ENCODE peak calls at places on chromosomes 2 and 18, in nine cellular contexts. E is CD8-positive, alpha-beta T cell; R is transverse colon; L is heart left ventricle; O is ovary; U is Peyer's patch; F is neural progenitor cell; I is Karpas-422; N is spleen. A is an unnamed sample.

GRCh38 chr2:195094330-195094729 is 562.7 kb upstream of the SLC39A10 start:
- DNase-seq in U (no peak), F (no peak), O (no peak), N (no peak), E (no peak), L (no peak), I (no peak), R (no peak), A (no peak)

GRCh38 chr2:4745596-4745995 is 946.6 kb upstream of the SOX11 start:
- DNase-seq in R (no peak), L (no peak), E (no peak), O (no peak), I (no peak), U (no peak), N (no peak), F (no peak), A (no peak)

GRCh38 chr2:135586148-135586547 is 54.9 kb downstream of the R3HDM1 start:
- DNase-seq in U (no peak), R (no peak), I (no peak), N (no peak), F (peak; percentile 46), O (no peak), E (no peak), L (no peak), A (no peak)

GRCh38 chr2:235468978-235469694 is 24.7 kb upstream of the AGAP1 start:
- DNase-seq in R (peak; percentile 14), F (peak; percentile 27), L (no peak), E (no peak), O (no peak), N (no peak), U (no peak), I (no peak), A (peak; percentile 37)

GRCh38 chr2:78418041-78418440 is 607.5 kb upstream of the REG3G start:
- DNase-seq in N (no peak), L (no peak), E (no peak), U (no peak), F (no peak), R (no peak), I (no peak), O (no peak), A (no peak)

GRCh38 chr18:37985126-37985525 is 419.5 kb upstream of the CELF4 start:
- DNase-seq in E (no peak), R (no peak), O (no peak), N (no peak), I (no peak), U (no peak), L (no peak), F (peak; percentile 67), A (no peak)

GRCh38 chr2:168661404-168661869 is 141.0 kb upstream of the NOSTRIN start:
- DNase-seq in O (no peak), U (no peak), F (peak; percentile 72), L (no peak), N (no peak), I (no peak), E (no peak), R (no peak), A (no peak)

GRCh38 chr2:199861116-199861774 is 10.3 kb upstream of the FTCDNL1 start:
- DNase-seq in L (no peak), O (no peak), I (peak; percentile 68), U (no peak), F (no peak), N (no peak), R (no peak), E (no peak), A (no peak)

GRCh38 chr2:7792031-7792651 is 874.9 kb downstream of the RNF144A start:
- DNase-seq in U (no peak), E (no peak), R (peak; percentile 17), L (no peak), N (no peak), F (no peak), I (peak; percentile 62), O (no peak), A (no peak)

GRCh38 chr2:120305296-120305695 is 40.6 kb upstream of the INHBB start:
- DNase-seq in I (no peak), N (no peak), R (no peak), L (no peak), F (peak; percentile 40), U (no peak), E (no peak), O (no peak), A (no peak)

GRCh38 chr2:73986085-73986680 is 1.5 kb downstream of the TET3 start:
- DNase-seq in R (no peak), F (no peak), O (no peak), L (no peak), U (peak; percentile 51), N (peak; percentile 82), E (no peak), I (no peak), A (no peak)

GRCh38 chr18:51417643-51418483 is 220.4 kb upstream of the MEX3C start:
- DNase-seq in O (no peak), N (no peak), F (no peak), E (no peak), R (no peak), L (no peak), U (no peak), I (peak; percentile 56), A (no peak)

GRCh38 chr2:796151-796955 is 119.1 kb upstream of the TMEM18 start:
- DNase-seq in U (no peak), I (no peak), E (no peak), F (no peak), O (no peak), L (no peak), N (no peak), R (no peak), A (no peak)

GRCh38 chr2:120710256-120710655 is 25.4 kb upstream of the GLI2 start:
- DNase-seq in N (peak; percentile 61), O (peak; percentile 17), U (no peak), E (no peak), R (no peak), I (no peak), F (no peak), L (no peak), A (peak; percentile 83)

GRCh38 chr2:209472871-209473270 is 49.0 kb downstream of the MAP2 start:
- DNase-seq in N (no peak), F (no peak), E (no peak), I (no peak), O (no peak), R (no peak), U (no peak), L (no peak), A (peak; percentile 3)

GRCh38 chr2:237060518-237061312 is 25.0 kb upstream of the COPS8 start:
- DNase-seq in N (no peak), U (peak; percentile 33), I (peak; percentile 77), L (no peak), F (peak; percentile 82), O (no peak), R (peak; percentile 37), E (no peak), A (peak; percentile 70)

GRCh38 chr2:122543815-122544214 is 788.4 kb downstream of the TSN start:
- DNase-seq in U (no peak), O (no peak), N (no peak), R (no peak), I (no peak), E (no peak), L (no peak), F (no peak), A (no peak)

GRCh38 chr18:59509477-59510173 is 150.6 kb upstream of the LMAN1 start:
- DNase-seq in R (peak; percentile 18), F (no peak), E (no peak), I (no peak), L (no peak), U (no peak), O (peak; percentile 70), N (no peak), A (no peak)

GRCh38 chr18:6648581-6648980 is 80.9 kb upstream of the ARHGAP28 start:
- DNase-seq in I (no peak), R (no peak), N (no peak), F (no peak), U (no peak), E (no peak), O (no peak), L (no peak), A (no peak)

GRCh38 chr18:11906926-11907874 is 917 bp downstream of the MPPE1 start:
- DNase-seq in I (peak; percentile 52), F (no peak), R (no peak), U (no peak), E (no peak), O (no peak), N (no peak), L (no peak), A (no peak)

GRCh38 chr18:76697441-76697901 is 124.9 kb upstream of the ZNF236 start:
- DNase-seq in U (no peak), N (no peak), F (peak; percentile 56), O (peak; percentile 70), I (no peak), E (no peak), R (peak; percentile 26), L (no peak), A (no peak)

GRCh38 chr18:55515204-55515603 is 72.8 kb downstream of the TCF4 start:
- DNase-seq in I (no peak), L (no peak), O (no peak), N (no peak), E (no peak), F (no peak), U (no peak), R (no peak), A (no peak)

GRCh38 chr2:224217233-224217961 is 178.3 kb upstream of the SERPINE2 start:
- DNase-seq in R (no peak), I (no peak), E (no peak), L (no peak), O (no peak), F (no peak), N (no peak), U (no peak), A (no peak)
- H3K27ac ChIP-seq in R (no peak overlapping the region), I (no peak overlapping the region), E (no peak overlapping the region), L (peak overlapping the region; percentile 13), O (no peak overlapping the region), F (no peak overlapping the region), N (no peak overlapping the region), U (no peak overlapping the region), A (no peak overlapping the region)

DNA sequence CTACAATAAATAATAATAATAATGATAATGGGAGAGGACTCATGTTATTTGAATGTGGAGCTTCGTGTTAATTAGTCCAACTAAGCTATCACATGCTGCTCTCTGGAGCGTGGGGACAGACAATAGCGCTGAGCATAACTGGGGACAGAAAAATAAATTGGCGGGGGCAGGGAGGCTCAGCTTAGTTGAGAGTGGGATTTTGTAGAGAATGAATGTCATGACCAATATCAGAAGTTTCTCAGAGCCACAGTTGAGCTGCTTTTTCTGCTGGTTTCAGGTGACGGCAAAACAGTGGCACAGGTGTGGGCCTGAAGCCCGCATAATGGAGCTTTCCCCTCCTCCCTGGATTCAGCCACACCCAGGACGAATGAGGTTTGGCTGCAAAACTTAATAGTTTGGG is 111.1 kb upstream of the CAB39 start:
- DNase-seq in U (peak; percentile 58), N (no peak), E (no peak), R (peak; percentile 27), I (peak; percentile 36), L (no peak), F (no peak), O (no peak), A (no peak)
- H3K4me3 ChIP-seq in U (no peak overlapping the region), N (no peak overlapping the region), E (no peak overlapping the region), R (no peak overlapping the region), I (no peak overlapping the region), L (no peak overlapping the region), F (no peak overlapping the region), O (no peak overlapping the region), A (no peak overlapping the region)

GRCh38 chr2:150165479-150165878 is 322.0 kb downstream of the RND3 start:
- DNase-seq in I (no peak), E (no peak), L (no peak), N (no peak), F (no peak), U (no peak), R (no peak), O (no peak), A (no peak)
- H3K27ac ChIP-seq in I (no peak overlapping the region), E (no peak overlapping the region), L (no peak overlapping the region), N (no peak overlapping the region), F (no peak overlapping the region), U (no peak overlapping the region), R (no peak overlapping the region), O (no peak overlapping the region), A (no peak overlapping the region)

GRCh38 chr18:62611395-62612241 is 88.8 kb downstream of the ZCCHC2 start:
- DNase-seq in U (no peak), O (peak; percentile 64), I (no peak), L (peak; percentile 73), R (no peak), N (no peak), F (peak; percentile 51), E (no peak), A (no peak)
- H3K4me3 ChIP-seq in U (no peak overlapping the region), O (peak overlapping the region; percentile 26), I (no peak overlapping the region), L (peak overlapping the region; percentile 51), R (no peak overlapping the region), N (no peak overlapping the region), F (peak overlapping the region; percentile 21), E (no peak overlapping the region), A (no peak overlapping the region)